ENCODE peak calls at places on chromosomes 1 and 21, in eight cellular contexts. One of them, this sample, is unnamed.

GRCh38 chr1:227489572-227489971 is 73.8 kb upstream of the ZNF678 start:
- DNase-seq in astrocyte of the cerebellum: no peak
- DNase-seq in IMR-90: no peak
- DNase-seq in fibroblast of lung: no peak
- DNase-seq in A549: no peak
- DNase-seq in nephron progenitor cell: no peak
- DNase-seq in CD4-positive, alpha-beta T cell: no peak
- DNase-seq in omental fat pad: no peak
- DNase-seq in this sample: no peak

GRCh38 chr1:155128755-155129473 is 1.2 kb downstream of the EFNA1 start:
- DNase-seq in nephron progenitor cell: no peak
- DNase-seq in A549: peak
- DNase-seq in fibroblast of lung: no peak
- DNase-seq in astrocyte of the cerebellum: no peak
- DNase-seq in omental fat pad: no peak
- DNase-seq in IMR-90: no peak
- DNase-seq in CD4-positive, alpha-beta T cell: no peak
- DNase-seq in this sample: no peak

GRCh38 chr21:44704636-44705001 is 6.8 kb downstream of the TSPEAR start:
- DNase-seq in CD4-positive, alpha-beta T cell: no peak
- DNase-seq in nephron progenitor cell: no peak
- DNase-seq in omental fat pad: no peak
- DNase-seq in IMR-90: no peak
- DNase-seq in astrocyte of the cerebellum: no peak
- DNase-seq in A549: no peak
- DNase-seq in fibroblast of lung: no peak
- DNase-seq in this sample: no peak

GRCh38 chr21:41283211-41283818 is 33.3 kb upstream of the FAM3B start:
- DNase-seq in nephron progenitor cell: peak
- DNase-seq in IMR-90: peak
- DNase-seq in fibroblast of lung: peak
- DNase-seq in A549: peak
- DNase-seq in omental fat pad: no peak
- DNase-seq in CD4-positive, alpha-beta T cell: peak
- DNase-seq in astrocyte of the cerebellum: peak
- DNase-seq in this sample: peak

GRCh38 chr1:11707621-11708276 is 16.2 kb downstream of the DRAXIN start:
- DNase-seq in CD4-positive, alpha-beta T cell: no peak
- DNase-seq in astrocyte of the cerebellum: no peak
- DNase-seq in nephron progenitor cell: no peak
- DNase-seq in omental fat pad: no peak
- DNase-seq in fibroblast of lung: no peak
- DNase-seq in A549: no peak
- DNase-seq in IMR-90: no peak
- DNase-seq in this sample: no peak

GRCh38 chr1:100860397-100860991 is 34.1 kb downstream of the EXTL2 start:
- DNase-seq in IMR-90: peak
- DNase-seq in CD4-positive, alpha-beta T cell: no peak
- DNase-seq in nephron progenitor cell: no peak
- DNase-seq in omental fat pad: no peak
- DNase-seq in A549: no peak
- DNase-seq in fibroblast of lung: peak
- DNase-seq in astrocyte of the cerebellum: peak
- DNase-seq in this sample: no peak

GRCh38 chr1:196609114-196609737 is 986 bp upstream of the KCNT2 start:
- DNase-seq in IMR-90: peak
- DNase-seq in CD4-positive, alpha-beta T cell: no peak
- DNase-seq in A549: peak
- DNase-seq in astrocyte of the cerebellum: peak
- DNase-seq in omental fat pad: no peak
- DNase-seq in nephron progenitor cell: no peak
- DNase-seq in fibroblast of lung: peak
- DNase-seq in this sample: no peak

GRCh38 chr1:219465247-219466093 is 147.4 kb downstream of the ZC3H11B start:
- DNase-seq in IMR-90: peak
- DNase-seq in astrocyte of the cerebellum: no peak
- DNase-seq in fibroblast of lung: no peak
- DNase-seq in CD4-positive, alpha-beta T cell: no peak
- DNase-seq in A549: no peak
- DNase-seq in nephron progenitor cell: no peak
- DNase-seq in omental fat pad: no peak
- DNase-seq in this sample: no peak

GRCh38 chr1:33418811-33419210 is 12.1 kb downstream of the PHC2 start:
- DNase-seq in fibroblast of lung: no peak
- DNase-seq in nephron progenitor cell: no peak
- DNase-seq in A549: no peak
- DNase-seq in omental fat pad: no peak
- DNase-seq in CD4-positive, alpha-beta T cell: no peak
- DNase-seq in IMR-90: no peak
- DNase-seq in astrocyte of the cerebellum: no peak
- DNase-seq in this sample: no peak

GRCh38 chr1:92352856-92353255 is 54.0 kb downstream of the RPAP2 start:
- DNase-seq in IMR-90: no peak
- DNase-seq in fibroblast of lung: no peak
- DNase-seq in omental fat pad: no peak
- DNase-seq in CD4-positive, alpha-beta T cell: no peak
- DNase-seq in nephron progenitor cell: no peak
- DNase-seq in A549: no peak
- DNase-seq in astrocyte of the cerebellum: no peak
- DNase-seq in this sample: no peak

GRCh38 chr21:37550618-37551405 is 184.2 kb downstream of the DYRK1A start:
- DNase-seq in fibroblast of lung: no peak
- DNase-seq in IMR-90: no peak
- DNase-seq in A549: no peak
- DNase-seq in omental fat pad: no peak
- DNase-seq in astrocyte of the cerebellum: no peak
- DNase-seq in CD4-positive, alpha-beta T cell: no peak
- DNase-seq in nephron progenitor cell: no peak
- DNase-seq in this sample: no peak

DNA sequence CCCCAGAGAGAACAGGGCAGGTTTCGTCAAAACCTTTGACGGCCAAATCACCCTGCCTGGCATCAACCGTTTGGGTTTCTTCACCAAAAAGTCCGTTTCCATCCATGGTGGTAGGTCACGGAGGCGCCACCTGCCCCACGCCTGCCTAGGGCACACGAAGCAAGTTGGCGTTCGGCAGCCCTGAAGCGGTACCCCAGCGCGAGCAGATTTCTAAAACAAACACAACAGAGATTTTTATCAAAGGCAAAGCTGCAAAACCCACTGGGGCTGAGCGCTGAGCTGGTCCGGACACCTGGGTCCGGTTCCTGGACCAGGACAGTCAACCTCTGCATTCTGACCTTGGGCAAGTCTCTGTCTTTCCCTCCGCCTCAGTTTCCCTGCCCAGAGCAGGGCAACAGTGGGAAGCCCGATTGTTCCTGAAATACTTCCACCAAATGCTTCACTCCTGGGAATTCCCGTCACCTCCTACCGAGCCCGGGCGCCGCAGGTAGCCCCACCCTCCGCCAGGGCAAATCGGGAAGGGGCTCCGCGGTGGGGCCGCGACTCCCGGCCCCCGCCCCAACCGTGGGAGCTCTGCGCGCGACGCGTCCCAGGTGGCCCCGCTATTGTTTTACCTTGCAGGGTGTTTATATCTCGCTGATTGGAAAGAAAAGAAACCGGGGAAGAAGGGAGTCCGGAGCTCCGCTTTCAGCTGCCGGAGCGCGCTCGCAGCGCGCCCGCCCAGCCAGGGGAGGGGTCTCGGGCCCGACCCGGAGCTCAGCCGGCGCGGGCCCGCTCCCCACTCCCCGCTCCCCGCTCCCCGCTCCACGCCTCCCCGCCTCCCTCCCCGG is 571 bp downstream of the IGSF3 start:
- DNase-seq in fibroblast of lung: no peak
- DNase-seq in A549: no peak
- DNase-seq in astrocyte of the cerebellum: no peak
- DNase-seq in omental fat pad: no peak
- DNase-seq in CD4-positive, alpha-beta T cell: no peak
- DNase-seq in IMR-90: no peak
- DNase-seq in nephron progenitor cell: no peak
- DNase-seq in this sample: no peak
- TF ChIP-seq CTCF in fibroblast of lung: no peak
- TF ChIP-seq CTCF in A549: no peak
- TF ChIP-seq CTCF in astrocyte of the cerebellum: no peak
- TF ChIP-seq CTCF in omental fat pad: no peak
- TF ChIP-seq CTCF in CD4-positive, alpha-beta T cell: no peak
- TF ChIP-seq CTCF in IMR-90: no peak
- TF ChIP-seq CTCF in nephron progenitor cell: no peak
- TF ChIP-seq CTCF in this sample: no peak

DNA sequence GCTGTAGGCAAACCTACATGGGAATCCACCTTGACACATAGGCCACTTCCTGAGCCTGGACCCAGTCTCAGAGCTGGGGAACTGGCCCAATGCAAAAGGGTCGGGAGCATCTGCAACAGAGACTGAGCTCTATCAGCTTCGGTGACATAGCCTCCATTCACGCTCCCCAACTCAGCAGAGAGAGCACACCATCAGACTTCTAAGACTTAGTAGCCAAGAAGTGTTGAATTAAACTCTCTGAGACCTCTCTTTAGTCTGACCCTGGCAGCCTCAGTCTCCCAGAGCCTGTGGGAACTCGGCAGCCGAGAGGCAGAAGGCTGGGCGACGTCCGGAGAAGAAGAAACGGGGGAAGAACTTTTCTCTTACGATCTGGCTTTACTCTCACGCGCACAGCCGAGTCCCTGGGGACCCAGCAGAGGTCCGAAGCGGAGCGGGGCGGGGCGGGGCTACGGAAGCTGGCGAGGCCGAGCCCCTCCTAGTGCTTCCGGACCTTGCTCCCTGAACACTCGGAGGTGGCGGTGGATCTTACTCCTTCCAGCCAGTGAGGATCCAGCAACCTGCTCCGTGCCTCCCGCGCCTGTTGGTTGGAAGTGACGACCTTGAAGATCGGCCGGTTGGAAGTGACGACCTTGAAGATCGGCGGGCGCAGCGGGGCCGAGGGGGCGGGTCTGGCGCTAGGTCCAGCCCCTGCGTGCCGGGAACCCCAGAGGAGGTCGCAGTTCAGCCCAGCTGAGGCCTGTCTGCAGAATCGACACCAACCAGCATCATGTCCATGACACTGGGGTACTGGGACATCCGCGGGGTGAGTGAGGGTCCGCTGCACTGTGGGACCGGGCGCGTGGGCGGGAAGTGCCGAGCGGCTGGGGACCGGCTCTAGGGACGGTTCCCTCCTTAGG is at the start of gene GSTM4:
- DNase-seq in nephron progenitor cell: peak
- DNase-seq in A549: peak
- DNase-seq in astrocyte of the cerebellum: no peak
- DNase-seq in CD4-positive, alpha-beta T cell: peak
- DNase-seq in IMR-90: peak
- DNase-seq in omental fat pad: peak
- DNase-seq in fibroblast of lung: peak
- DNase-seq in this sample: no peak
- TF ChIP-seq CTCF in nephron progenitor cell: no peak
- TF ChIP-seq CTCF in A549: no peak
- TF ChIP-seq CTCF in astrocyte of the cerebellum: peak
- TF ChIP-seq CTCF in CD4-positive, alpha-beta T cell: no peak
- TF ChIP-seq CTCF in IMR-90: no peak
- TF ChIP-seq CTCF in omental fat pad: no peak
- TF ChIP-seq CTCF in fibroblast of lung: no peak
- TF ChIP-seq CTCF in this sample: no peak

DNA sequence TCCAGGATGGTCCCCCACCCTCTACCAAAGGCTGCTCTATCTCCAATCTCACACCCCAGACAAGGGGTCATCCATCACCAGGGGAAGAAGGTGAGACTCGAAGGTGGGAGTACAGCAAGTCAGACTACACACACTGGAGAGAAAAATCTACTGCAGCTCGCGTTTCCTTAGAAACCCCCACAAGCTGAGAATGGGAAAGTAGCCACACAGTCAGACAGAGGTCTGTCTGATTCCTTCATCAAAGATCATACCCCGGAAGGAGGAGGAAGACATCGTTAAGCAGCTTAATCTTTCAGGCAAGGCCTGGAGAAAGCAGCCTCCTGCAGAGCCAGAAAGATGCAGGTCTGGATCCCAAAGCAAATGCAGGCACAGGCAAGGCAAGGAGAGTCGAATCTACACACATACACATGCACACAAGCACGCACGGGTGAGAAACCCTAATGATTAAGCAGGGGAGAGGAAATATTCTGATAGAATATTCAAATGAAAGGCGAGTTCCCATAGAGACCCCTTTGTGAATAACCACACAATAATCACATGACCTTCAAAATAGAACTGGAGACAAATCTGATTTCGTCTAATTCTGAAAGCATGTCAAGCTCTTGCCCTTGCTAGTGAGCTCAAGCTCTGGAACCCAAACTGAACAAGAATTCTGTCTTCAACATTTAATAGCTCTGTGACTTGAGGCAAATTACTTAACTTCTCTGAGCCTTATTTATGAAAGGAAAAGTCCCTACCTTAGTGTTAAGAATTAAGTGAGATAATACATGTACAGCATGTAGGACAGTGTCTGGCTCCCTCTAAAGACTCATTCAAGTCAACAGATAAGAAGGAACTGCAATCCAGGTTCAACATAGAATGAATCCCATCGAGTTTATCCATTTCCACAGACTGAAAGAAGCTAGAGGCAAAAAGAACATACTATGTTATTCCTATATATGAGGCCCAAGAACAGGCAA is 387.8 kb downstream of the OMA1 start:
- DNase-seq in nephron progenitor cell: no peak
- DNase-seq in CD4-positive, alpha-beta T cell: no peak
- DNase-seq in astrocyte of the cerebellum: no peak
- DNase-seq in IMR-90: no peak
- DNase-seq in omental fat pad: no peak
- DNase-seq in A549: no peak
- DNase-seq in fibroblast of lung: no peak
- DNase-seq in this sample: no peak
- TF ChIP-seq CTCF in nephron progenitor cell: no peak
- TF ChIP-seq CTCF in CD4-positive, alpha-beta T cell: no peak
- TF ChIP-seq CTCF in astrocyte of the cerebellum: no peak
- TF ChIP-seq CTCF in IMR-90: no peak
- TF ChIP-seq CTCF in omental fat pad: no peak
- TF ChIP-seq CTCF in A549: no peak
- TF ChIP-seq CTCF in fibroblast of lung: no peak
- TF ChIP-seq CTCF in this sample: no peak

GRCh38 chr1:212719633-212720032 is 20.0 kb upstream of the BATF3 start:
- DNase-seq in fibroblast of lung: no peak
- DNase-seq in IMR-90: no peak
- DNase-seq in astrocyte of the cerebellum: no peak
- DNase-seq in nephron progenitor cell: no peak
- DNase-seq in omental fat pad: no peak
- DNase-seq in CD4-positive, alpha-beta T cell: no peak
- DNase-seq in A549: no peak
- DNase-seq in this sample: no peak

GRCh38 chr1:212722270-212722945 is 22.8 kb upstream of the BATF3 start:
- DNase-seq in nephron progenitor cell: no peak
- DNase-seq in astrocyte of the cerebellum: no peak
- DNase-seq in omental fat pad: no peak
- DNase-seq in fibroblast of lung: no peak
- DNase-seq in CD4-positive, alpha-beta T cell: no peak
- DNase-seq in A549: no peak
- DNase-seq in IMR-90: no peak
- DNase-seq in this sample: no peak

GRCh38 chr1:212721388-212722247 is 22.0 kb upstream of the BATF3 start:
- DNase-seq in CD4-positive, alpha-beta T cell: no peak
- DNase-seq in A549: peak
- DNase-seq in fibroblast of lung: peak
- DNase-seq in IMR-90: peak
- DNase-seq in nephron progenitor cell: no peak
- DNase-seq in omental fat pad: no peak
- DNase-seq in astrocyte of the cerebellum: peak
- DNase-seq in this sample: no peak

GRCh38 chr1:212713465-212714136 is 14.0 kb upstream of the BATF3 start:
- DNase-seq in IMR-90: no peak
- DNase-seq in omental fat pad: no peak
- DNase-seq in astrocyte of the cerebellum: no peak
- DNase-seq in CD4-positive, alpha-beta T cell: no peak
- DNase-seq in A549: no peak
- DNase-seq in nephron progenitor cell: no peak
- DNase-seq in fibroblast of lung: no peak
- DNase-seq in this sample: no peak

GRCh38 chr1:212718499-212718898 is 18.9 kb upstream of the BATF3 start:
- DNase-seq in CD4-positive, alpha-beta T cell: no peak
- DNase-seq in fibroblast of lung: peak
- DNase-seq in A549: peak
- DNase-seq in astrocyte of the cerebellum: no peak
- DNase-seq in omental fat pad: no peak
- DNase-seq in nephron progenitor cell: no peak
- DNase-seq in IMR-90: peak
- DNase-seq in this sample: no peak
- TF ChIP-seq CTCF in CD4-positive, alpha-beta T cell: no peak
- TF ChIP-seq CTCF in fibroblast of lung: peak
- TF ChIP-seq CTCF in A549: no peak
- TF ChIP-seq CTCF in astrocyte of the cerebellum: peak
- TF ChIP-seq CTCF in omental fat pad: no peak
- TF ChIP-seq CTCF in nephron progenitor cell: no peak
- TF ChIP-seq CTCF in IMR-90: peak
- TF ChIP-seq CTCF in this sample: peak